ENCODE peak calls at places on chromosome 14, in six cellular contexts. R is PC-3, N is neural progenitor cell, A is GM23338, H is GM23248, Q is SK-N-SH. K is an unnamed sample.

GRCh38 chr14:39398382-39398781 is 33.9 kb downstream of the FBXO33 start:
- DNase-seq in R (no peak), N (no peak), A (no peak), H (no peak), Q (no peak), K (peak; percentile 54)

GRCh38 chr14:83991666-83992065 is 1538.3 kb upstream of the FLRT2 start:
- DNase-seq in R (no peak), N (no peak), A (no peak), H (no peak), Q (no peak), K (no peak)

GRCh38 chr14:95380350-95381042 is 60.8 kb upstream of the CLMN start:
- DNase-seq in R (no peak), N (no peak), A (no peak), H (no peak), Q (no peak), K (no peak)

GRCh38 chr14:49036991-49037390 is 549.2 kb downstream of the RPS29 start:
- DNase-seq in R (no peak), N (no peak), A (no peak), H (no peak), Q (no peak), K (no peak)

GRCh38 chr14:92277031-92277430 is 45.9 kb upstream of the SLC24A4 start:
- DNase-seq in R (no peak), N (no peak), A (no peak), H (no peak), Q (no peak), K (no peak)

GRCh38 chr14:102508410-102508773 is 1.2 kb downstream of the ANKRD9 start:
- DNase-seq in R (peak; percentile 78), N (no peak), A (no peak), H (no peak), Q (no peak), K (no peak)

GRCh38 chr14:82055511-82055910 is 521.9 kb upstream of the SEL1L start:
- DNase-seq in R (no peak), N (no peak), A (no peak), H (no peak), Q (no peak), K (no peak)

GRCh38 chr14:38941485-38941884 is 161.6 kb downstream of the SEC23A start:
- DNase-seq in R (no peak), N (no peak), A (peak; percentile 27), H (no peak), Q (no peak), K (no peak)

GRCh38 chr14:94970937-94971730 is 186.2 kb downstream of the DICER1 start:
- DNase-seq in R (no peak), N (no peak), A (no peak), H (peak; percentile 21), Q (no peak), K (no peak)

GRCh38 chr14:95547626-95548327 is 12.9 kb downstream of the GLRX5 start:
- DNase-seq in R (peak; percentile 67), N (peak; percentile 42), A (peak; percentile 41), H (peak; percentile 39), Q (no peak), K (no peak)

GRCh38 chr14:90374813-90375212 is 22.0 kb upstream of the CALM1 start:
- DNase-seq in R (no peak), N (no peak), A (no peak), H (no peak), Q (no peak), K (no peak)

GRCh38 chr14:66495214-66496098 is 9.3 kb downstream of the CCDC196 start:
- DNase-seq in R (peak; percentile 70), N (peak; percentile 62), A (peak; percentile 69), H (peak; percentile 72), Q (peak; percentile 40), K (peak; percentile 53)

GRCh38 chr14:81366884-81367283 is 33.2 kb downstream of the STON2 start:
- DNase-seq in R (no peak), N (no peak), A (no peak), H (no peak), Q (no peak), K (no peak)

GRCh38 chr14:23727566-23728335 is 91.6 kb downstream of the DHRS2 start:
- DNase-seq in R (peak; percentile 77), N (peak; percentile 26), A (peak; percentile 80), H (peak; percentile 75), Q (peak; percentile 58), K (peak; percentile 12)

GRCh38 chr14:93657875-93658274 is 130.4 kb downstream of the PRIMA1 start:
- DNase-seq in R (no peak), N (no peak), A (no peak), H (no peak), Q (no peak), K (no peak)

GRCh38 chr14:61563880-61564622 is 131.3 kb upstream of the HIF1A start:
- DNase-seq in R (no peak), N (no peak), A (no peak), H (no peak), Q (peak; percentile 45), K (no peak)

GRCh38 chr14:61566537-61567225 is 128.6 kb upstream of the HIF1A start:
- DNase-seq in R (peak; percentile 78), N (no peak), A (no peak), H (peak; percentile 86), Q (no peak), K (no peak)

GRCh38 chr14:61565181-61565580 is 130.1 kb upstream of the HIF1A start:
- DNase-seq in R (peak; percentile 63), N (no peak), A (no peak), H (peak; percentile 73), Q (no peak), K (no peak)

GRCh38 chr14:61564623-61565091 is 130.7 kb upstream of the HIF1A start:
- DNase-seq in R (peak; percentile 99), N (no peak), A (peak; percentile 17), H (peak; percentile 97), Q (no peak), K (no peak)

GRCh38 chr14:61565836-61566536 is 129.3 kb upstream of the HIF1A start:
- DNase-seq in R (peak; percentile 97), N (no peak), A (no peak), H (peak; percentile 91), Q (no peak), K (no peak)
- H3F3A ChIP-seq in R (peaks cover 30% of the 10 kb centered on the region), N (peaks cover 18% of the 10 kb centered on the region), A (peaks cover 9% of the 10 kb centered on the region), H (peaks cover 76% of the 10 kb centered on the region), Q (peaks cover 43% of the 10 kb centered on the region), K (no peaks in the 10 kb centered on the region)

GRCh38 chr14:35883677-35884293 is 57.6 kb downstream of the BRMS1L start:
- DNase-seq in R (peak; percentile 60), N (peak; percentile 59), A (peak; percentile 63), H (peak; percentile 61), Q (peak; percentile 37), K (peak; percentile 8)
- TF ChIP-seq EZH2phosphoT487 in R (no peak), N (no peak), A (no peak), H (no peak), Q (no peak), K (no peak)

GRCh38 chr14:42269234-42269633 is 662.6 kb downstream of the LRFN5 start:
- DNase-seq in R (peak; percentile 32), N (no peak), A (no peak), H (no peak), Q (no peak), K (no peak)
- H3F3A ChIP-seq in R (no peaks in the 10 kb centered on the region), N (no peaks in the 10 kb centered on the region), A (no peaks in the 10 kb centered on the region), H (no peaks in the 10 kb centered on the region), Q (no peaks in the 10 kb centered on the region), K (no peaks in the 10 kb centered on the region)

GRCh38 chr14:32396874-32397273 is 67.8 kb downstream of the AKAP6 start:
- DNase-seq in R (no peak), N (no peak), A (no peak), H (no peak), Q (no peak), K (no peak)

GRCh38 chr14:32399920-32400319 is 70.8 kb downstream of the AKAP6 start:
- DNase-seq in R (no peak), N (no peak), A (peak; percentile 6), H (no peak), Q (no peak), K (no peak)

GRCh38 chr14:32400480-32400879 is 71.4 kb downstream of the AKAP6 start:
- DNase-seq in R (peak; percentile 61), N (no peak), A (no peak), H (peak; percentile 78), Q (no peak), K (no peak)

GRCh38 chr14:32394038-32394437 is 64.9 kb downstream of the AKAP6 start:
- DNase-seq in R (no peak), N (no peak), A (no peak), H (no peak), Q (no peak), K (no peak)

GRCh38 chr14:32397871-32398640 is 69.0 kb downstream of the AKAP6 start:
- DNase-seq in R (peak; percentile 94), N (no peak), A (no peak), H (peak; percentile 72), Q (no peak), K (no peak)
- TF ChIP-seq EZH2phosphoT487 in R (no peak), N (no peak), A (no peak), H (no peak), Q (no peak), K (no peak)

DNA sequence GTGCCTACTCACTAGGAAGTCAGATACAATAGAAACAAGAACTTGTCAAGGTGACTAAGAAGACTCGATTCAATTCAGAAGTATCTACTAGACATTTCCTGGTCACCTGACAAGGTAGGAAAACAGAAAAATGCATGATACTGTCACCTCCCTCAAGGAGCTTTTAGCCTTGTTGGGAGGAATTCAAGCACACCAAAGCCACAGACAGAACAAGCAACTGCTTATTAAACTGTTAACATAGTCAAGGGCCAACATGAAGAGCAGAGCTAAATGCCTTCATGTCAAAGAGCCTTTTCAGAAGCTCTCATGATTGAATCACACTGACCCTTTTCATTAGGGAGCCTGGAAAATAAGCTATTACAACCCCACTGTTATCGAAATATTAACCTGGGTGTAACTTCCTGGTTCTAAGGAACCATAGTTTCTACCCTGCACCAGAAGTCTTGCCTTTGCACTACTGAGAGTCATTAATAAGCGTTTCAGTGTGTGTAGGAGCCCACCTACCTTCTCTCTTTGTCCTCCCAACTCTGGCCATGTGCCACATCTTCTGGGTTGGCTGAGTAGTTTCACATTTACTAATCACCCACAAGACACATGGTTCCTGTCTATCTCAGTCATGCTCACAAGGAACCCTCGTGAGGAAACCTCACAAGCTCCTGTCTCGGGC is 31.0 kb upstream of the LGALS3 start:
- DNase-seq in R (peak; percentile 68), N (no peak), A (no peak), H (peak; percentile 21), Q (no peak), K (peak; percentile 30)
- H3F3A ChIP-seq in R (peaks cover 11% of the 10 kb centered on the region), N (peaks cover 27% of the 10 kb centered on the region), A (no peaks in the 10 kb centered on the region), H (peaks cover 16% of the 10 kb centered on the region), Q (peaks cover 6% of the 10 kb centered on the region), K (peaks cover 11% of the 10 kb centered on the region)

DNA sequence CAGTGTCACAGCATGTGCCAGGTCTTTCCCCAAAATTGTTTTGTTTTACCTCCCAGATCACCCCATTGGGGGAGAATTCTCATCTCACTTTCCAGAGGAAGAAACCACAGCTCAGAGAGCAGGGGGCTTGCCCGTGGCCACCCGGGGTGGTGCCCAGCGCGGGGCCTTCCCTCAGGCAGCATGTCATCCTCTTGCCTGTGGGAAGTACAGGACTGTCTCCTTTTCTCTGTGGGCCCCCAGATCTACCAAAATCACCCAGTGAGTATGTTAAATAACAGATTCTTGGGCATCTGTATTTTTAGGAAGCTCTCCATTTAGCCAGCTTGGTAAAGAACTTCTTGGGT is 5.9 kb downstream of the RPS6KL1 start:
- DNase-seq in R (no peak), N (no peak), A (no peak), H (no peak), Q (no peak), K (no peak)
- TF ChIP-seq EZH2phosphoT487 in R (no peak), N (no peak), A (no peak), H (no peak), Q (no peak), K (no peak)

K was measured in MM.1S.